ENCODE peak calls at places on chromosomes 2 and 18, in five cellular contexts. One of them, this sample, is unnamed.

GRCh38 chr18:58565021-58565420 is 63.9 kb downstream of the ALPK2 start:
- DNase-seq in MM.1S: peak; percentile 86
- DNase-seq in AG04450: no peak
- DNase-seq in T-helper 2 cell: no peak
- DNase-seq in CD8-positive, alpha-beta T cell: no peak
- DNase-seq in this sample: no peak

GRCh38 chr2:164014068-164014577 is 278.3 kb upstream of the FIGN start:
- DNase-seq in MM.1S: no peak
- DNase-seq in AG04450: no peak
- DNase-seq in T-helper 2 cell: no peak
- DNase-seq in CD8-positive, alpha-beta T cell: no peak
- DNase-seq in this sample: no peak

GRCh38 chr18:25057491-25058050 is 294.4 kb downstream of the ZNF521 start:
- DNase-seq in MM.1S: no peak
- DNase-seq in AG04450: no peak
- DNase-seq in T-helper 2 cell: no peak
- DNase-seq in CD8-positive, alpha-beta T cell: no peak
- DNase-seq in this sample: no peak

GRCh38 chr2:219744698-219745097 is 117.3 kb downstream of the SLC4A3 start:
- DNase-seq in MM.1S: no peak
- DNase-seq in AG04450: no peak
- DNase-seq in T-helper 2 cell: no peak
- DNase-seq in CD8-positive, alpha-beta T cell: no peak
- DNase-seq in this sample: no peak

GRCh38 chr2:9311488-9311887 is 104.9 kb downstream of the ASAP2 start:
- DNase-seq in MM.1S: no peak
- DNase-seq in AG04450: no peak
- DNase-seq in T-helper 2 cell: no peak
- DNase-seq in CD8-positive, alpha-beta T cell: no peak
- DNase-seq in this sample: no peak

GRCh38 chr2:119476301-119477117 is 44.9 kb downstream of the TMEM37 start:
- DNase-seq in MM.1S: peak; percentile 54
- DNase-seq in AG04450: peak; percentile 10
- DNase-seq in T-helper 2 cell: peak; percentile 38
- DNase-seq in CD8-positive, alpha-beta T cell: no peak
- DNase-seq in this sample: no peak

GRCh38 chr2:218216336-218216673 is 684 bp upstream of the ARPC2 start:
- DNase-seq in MM.1S: no peak
- DNase-seq in AG04450: no peak
- DNase-seq in T-helper 2 cell: no peak
- DNase-seq in CD8-positive, alpha-beta T cell: no peak
- DNase-seq in this sample: no peak

GRCh38 chr2:10405441-10405840 is 42.7 kb downstream of the ODC1 start:
- DNase-seq in MM.1S: no peak
- DNase-seq in AG04450: peak; percentile 67
- DNase-seq in T-helper 2 cell: no peak
- DNase-seq in CD8-positive, alpha-beta T cell: no peak
- DNase-seq in this sample: no peak

GRCh38 chr18:12307871-12308385 is at the start of gene TUBB6:
- DNase-seq in MM.1S: no peak
- DNase-seq in AG04450: no peak
- DNase-seq in T-helper 2 cell: peak; percentile 11
- DNase-seq in CD8-positive, alpha-beta T cell: no peak
- DNase-seq in this sample: no peak

GRCh38 chr18:36593001-36593400 is 235.8 kb downstream of the TPGS2 start:
- DNase-seq in MM.1S: no peak
- DNase-seq in AG04450: no peak
- DNase-seq in T-helper 2 cell: no peak
- DNase-seq in CD8-positive, alpha-beta T cell: no peak
- DNase-seq in this sample: no peak

GRCh38 chr2:100018794-100019193 is 123.6 kb downstream of the AFF3 start:
- DNase-seq in MM.1S: no peak
- DNase-seq in AG04450: peak; percentile 60
- DNase-seq in T-helper 2 cell: no peak
- DNase-seq in CD8-positive, alpha-beta T cell: no peak
- DNase-seq in this sample: no peak

GRCh38 chr2:182852787-182853186 is 13.7 kb downstream of the FRZB start:
- DNase-seq in MM.1S: no peak
- DNase-seq in AG04450: no peak
- DNase-seq in T-helper 2 cell: no peak
- DNase-seq in CD8-positive, alpha-beta T cell: no peak
- DNase-seq in this sample: no peak

GRCh38 chr2:119069781-119070180 is 88.8 kb downstream of the C1QL2 start:
- DNase-seq in MM.1S: no peak
- DNase-seq in AG04450: no peak
- DNase-seq in T-helper 2 cell: no peak
- DNase-seq in CD8-positive, alpha-beta T cell: no peak
- DNase-seq in this sample: no peak

GRCh38 chr2:20573611-20574422 is 77.1 kb downstream of the HS1BP3 start:
- DNase-seq in MM.1S: no peak
- DNase-seq in AG04450: peak; percentile 58
- DNase-seq in T-helper 2 cell: no peak
- DNase-seq in CD8-positive, alpha-beta T cell: no peak
- DNase-seq in this sample: no peak

GRCh38 chr2:27092696-27093429 is 6.3 kb downstream of the KHK start:
- DNase-seq in MM.1S: no peak
- DNase-seq in AG04450: no peak
- DNase-seq in T-helper 2 cell: no peak
- DNase-seq in CD8-positive, alpha-beta T cell: no peak
- DNase-seq in this sample: no peak

GRCh38 chr2:237354930-237355329 is 59.0 kb downstream of the COL6A3 start:
- DNase-seq in MM.1S: no peak
- DNase-seq in AG04450: no peak
- DNase-seq in T-helper 2 cell: no peak
- DNase-seq in CD8-positive, alpha-beta T cell: no peak
- DNase-seq in this sample: no peak